ENCODE peak calls at places on chromosomes 16 and 17, in eight cellular contexts. Q is breast epithelium; Z is A549; Y is body of pancreas; V is hepatocyte; W is cardiac muscle cell; X is adrenal gland; A is effector memory CD4-positive, alpha-beta T cell. L is an unnamed sample.

GRCh38 chr16:89122322-89122831 is 28.7 kb downstream of the ACSF3 start:
- DNase-seq in W (no peak), Q (no peak), Z (no peak), X (no peak), Y (no peak), V (no peak), A (peak), L (no peak)

GRCh38 chr16:7744546-7745294 is 412.1 kb downstream of the RBFOX1 start:
- DNase-seq in Q (no peak), V (no peak), X (no peak), A (no peak), Y (no peak), W (no peak), Z (no peak), L (no peak)

GRCh38 chr16:22681881-22682291 is 132.1 kb upstream of the HS3ST2 start:
- DNase-seq in V (no peak), Q (no peak), Z (no peak), A (no peak), W (no peak), Y (no peak), X (no peak), L (no peak)

GRCh38 chr17:69047368-69048263 is 13.1 kb downstream of the ABCA9 start:
- DNase-seq in A (no peak), X (peak), Q (no peak), Z (peak), V (peak), W (peak), Y (peak), L (peak)

GRCh38 chr16:3738128-3738527 is 20.8 kb upstream of the TRAP1 start:
- DNase-seq in V (no peak), W (no peak), A (no peak), Z (no peak), Q (no peak), Y (no peak), X (no peak), L (no peak)

GRCh38 chr17:20159406-20160075 is 150.4 kb downstream of the SPECC1 start:
- DNase-seq in Z (no peak), X (no peak), W (no peak), Y (no peak), V (no peak), A (no peak), Q (no peak), L (no peak)

GRCh38 chr17:27276653-27277156 is 17.2 kb upstream of the WSB1 start:
- DNase-seq in V (peak), Q (no peak), X (no peak), Z (no peak), Y (no peak), A (no peak), W (peak), L (no peak)

GRCh38 chr16:57651344-57652333 is 16.5 kb upstream of the ADGRG3 start:
- DNase-seq in W (peak), Y (no peak), Q (no peak), X (no peak), Z (no peak), V (no peak), A (peak), L (no peak)

GRCh38 chr17:77571562-77571981 is 386.9 kb upstream of the TNRC6C start:
- DNase-seq in Y (no peak), Q (no peak), V (no peak), A (no peak), X (no peak), Z (no peak), W (peak), L (peak)

DNA sequence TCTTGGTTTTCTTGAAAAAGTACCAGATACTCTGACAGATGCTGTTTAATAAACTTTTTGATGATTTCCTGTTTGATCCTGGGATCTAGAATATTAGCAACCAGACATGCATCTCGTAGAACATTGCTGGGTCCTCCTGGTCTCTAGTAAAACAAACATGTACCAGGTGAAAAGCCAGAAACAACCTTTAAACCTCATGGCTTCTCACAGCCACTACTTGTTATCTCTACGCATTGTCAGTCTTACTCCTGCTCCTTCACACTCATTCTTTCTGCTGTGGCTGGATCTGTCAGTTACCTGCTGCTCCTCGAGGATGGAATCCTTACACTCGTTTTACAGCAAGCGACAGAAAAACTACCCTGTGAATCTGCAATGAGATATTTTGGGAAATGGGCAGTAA is 86.5 kb downstream of the VPS53 start:
- DNase-seq in A (no peak), W (no peak), Y (no peak), V (no peak), Q (no peak), X (no peak), Z (no peak), L (no peak)
- H3K27ac ChIP-seq in A (no peak), W (no peak), Y (no peak), V (no peak), Q (no peak), X (no peak), Z (no peak), L (no peak)

GRCh38 chr17:79990051-79990592 is 45.5 kb downstream of the TBC1D16 start:
- DNase-seq in Y (no peak), A (no peak), X (no peak), V (peak), W (peak), Z (no peak), Q (no peak), L (no peak)

GRCh38 chr17:79990704-79991103 is 45.0 kb downstream of the TBC1D16 start:
- DNase-seq in Q (no peak), Y (no peak), A (no peak), W (no peak), X (no peak), V (no peak), Z (no peak), L (no peak)

GRCh38 chr17:79991924-79992656 is 43.6 kb downstream of the TBC1D16 start:
- DNase-seq in A (no peak), Q (peak), X (no peak), W (no peak), Y (peak), Z (peak), V (peak), L (no peak)

GRCh38 chr17:79992657-79993389 is 42.8 kb downstream of the TBC1D16 start:
- DNase-seq in Z (no peak), X (no peak), Y (no peak), A (no peak), W (no peak), Q (no peak), V (no peak), L (no peak)

GRCh38 chr17:79991140-79991923 is 44.3 kb downstream of the TBC1D16 start:
- DNase-seq in Y (peak), Z (peak), Q (peak), V (peak), W (peak), X (peak), A (peak), L (peak)
- H3K4me3 ChIP-seq in Y (no peak), Z (peak), Q (peak), V (peak), W (peak), X (no peak), A (peak), L (peak)

GRCh38 chr16:13393816-13394215 is 492.4 kb downstream of the SHISA9 start:
- DNase-seq in Y (no peak), Q (no peak), Z (no peak), A (no peak), V (no peak), X (no peak), W (no peak), L (no peak)
- H3K27ac ChIP-seq in Y (no peak), Q (no peak), Z (no peak), A (no peak), V (no peak), X (no peak), W (no peak), L (no peak)

GRCh38 chr17:80426671-80427326 is 11.8 kb downstream of the ENDOV start:
- DNase-seq in V (peak), W (peak), A (peak), Z (peak), Y (peak), X (peak), Q (peak), L (peak)
- H3K4me3 ChIP-seq in V (no peak), W (no peak), A (no peak), Z (no peak), Y (no peak), X (no peak), Q (no peak), L (no peak)

GRCh38 chr17:7046127-7046724 is 2.3 kb upstream of the SLC16A11 start:
- DNase-seq in Q (peak), A (peak), Y (peak), W (peak), Z (no peak), X (peak), V (peak), L (no peak)
- H3K27ac ChIP-seq in Q (peak), A (peak), Y (peak), W (no peak), Z (no peak), X (no peak), V (peak), L (no peak)

GRCh38 chr17:15263206-15263579 is 1.9 kb downstream of the PMP22 start:
- DNase-seq in W (peak), X (peak), Z (peak), A (no peak), V (peak), Y (peak), Q (peak), L (no peak)
- H3K4me3 ChIP-seq in W (peak), X (peak), Z (peak), A (no peak), V (peak), Y (no peak), Q (peak), L (peak)

GRCh38 chr16:50677351-50677750 is 3.8 kb downstream of the SNX20 start:
- DNase-seq in W (no peak), Q (no peak), V (no peak), Y (no peak), X (no peak), Z (no peak), A (no peak), L (no peak)
- H3K27ac ChIP-seq in W (no peak), Q (no peak), V (no peak), Y (no peak), X (no peak), Z (no peak), A (peak), L (no peak)

GRCh38 chr16:55478827-55479559 is at the start of gene MMP2:
- DNase-seq in X (peak), W (peak), Z (no peak), A (no peak), Y (no peak), V (peak), Q (no peak), L (peak)
- H3K4me3 ChIP-seq in X (peak), W (peak), Z (peak), A (no peak), Y (no peak), V (peak), Q (peak), L (peak)

GRCh38 chr17:7262192-7263070 is at the start of gene CLDN7:
- DNase-seq in Q (peak), A (no peak), Z (no peak), W (no peak), V (peak), Y (peak), X (no peak), L (no peak)
- H3K27ac ChIP-seq in Q (peak), A (peak), Z (peak), W (no peak), V (peak), Y (peak), X (no peak), L (no peak)

L was measured in brain microvascular endothelial cell.